ENCODE peak calls at places on chromosomes 6 and 20, in eight cellular contexts. S is GM04503; N is activated CD4-positive, alpha-beta T cell treated with anti-CD3 and anti-CD28 coated beads, Interleukin-2, amount 10 ng/mL, durations not matched to agents 7 days and 5 days; L is natural killer cell; Z is activated naive CD8-positive, alpha-beta T cell treated with anti-CD3 and anti-CD28 coated beads, Interleukin-2, amount 50 U/mL, for 24 hours; H is IMR-90; E is glomerular endothelial cell; J is activated effector memory CD4-positive, alpha-beta T cell treated with Interleukin-2 at 50 U/mL for 16 hours. C is an unnamed sample.

GRCh38 chr20:63532449-63532971 is 4.7 kb downstream of the PTK6 start:
- DNase-seq in S (no peak), N (peak), L (no peak), Z (no peak), H (no peak), E (no peak), J (no peak), C (no peak)

GRCh38 chr20:50379049-50379990 is 130.9 kb upstream of the PTPN1 start:
- DNase-seq in S (peak), N (no peak), L (no peak), Z (no peak), H (peak), E (peak), J (no peak), C (no peak)

GRCh38 chr6:36267731-36268477 is 2.0 kb upstream of the PNPLA1 start:
- DNase-seq in S (no peak), N (no peak), L (no peak), Z (no peak), H (no peak), E (no peak), J (no peak), C (no peak)

GRCh38 chr6:147000545-147001488 is 203.4 kb upstream of the STXBP5 start:
- DNase-seq in S (peak), N (no peak), L (no peak), Z (no peak), H (peak), E (no peak), J (no peak), C (peak)

GRCh38 chr20:57439432-57439831 is 48.2 kb downstream of the RBM38 start:
- DNase-seq in S (no peak), N (no peak), L (no peak), Z (no peak), H (no peak), E (no peak), J (no peak), C (no peak)

GRCh38 chr20:34112600-34113061 is 588 bp upstream of the EIF2S2 start:
- DNase-seq in S (no peak), N (no peak), L (no peak), Z (no peak), H (peak), E (no peak), J (no peak), C (peak)

GRCh38 chr6:163711615-163712568 is 297.4 kb downstream of the QKI start:
- DNase-seq in S (peak), N (no peak), L (no peak), Z (peak), H (no peak), E (no peak), J (no peak), C (peak)

GRCh38 chr6:20404641-20405032 is 3.0 kb downstream of the E2F3 start:
- DNase-seq in S (no peak), N (peak), L (peak), Z (peak), H (peak), E (no peak), J (peak), C (peak)

GRCh38 chr6:45841062-45841461 is 174.6 kb downstream of the CLIC5 start:
- DNase-seq in S (no peak), N (no peak), L (no peak), Z (no peak), H (no peak), E (no peak), J (no peak), C (no peak)

GRCh38 chr20:1327241-1327653 is 1.7 kb downstream of the SDCBP2 start:
- DNase-seq in S (peak), N (peak), L (no peak), Z (no peak), H (peak), E (no peak), J (no peak), C (no peak)

GRCh38 chr6:164108869-164109769 is 694.6 kb downstream of the QKI start:
- DNase-seq in S (peak), N (no peak), L (peak), Z (no peak), H (no peak), E (no peak), J (no peak), C (no peak)

GRCh38 chr20:47758517-47759450 is 26.5 kb downstream of the SULF2 start:
- DNase-seq in S (no peak), N (no peak), L (no peak), Z (no peak), H (no peak), E (no peak), J (no peak), C (no peak)

GRCh38 chr6:12598919-12599318 is 117.6 kb upstream of the PHACTR1 start:
- DNase-seq in S (no peak), N (no peak), L (no peak), Z (no peak), H (no peak), E (no peak), J (no peak), C (no peak)

GRCh38 chr6:23213193-23213592 is 643.8 kb downstream of the HDGFL1 start:
- DNase-seq in S (peak), N (no peak), L (no peak), Z (no peak), H (peak), E (no peak), J (no peak), C (no peak)

GRCh38 chr6:85865665-85866372 is 223.1 kb upstream of the SYNCRIP start:
- DNase-seq in S (no peak), N (no peak), L (no peak), Z (no peak), H (peak), E (peak), J (no peak), C (no peak)

GRCh38 chr20:44188752-44189151 is 1.8 kb upstream of the JPH2 start:
- DNase-seq in S (no peak), N (no peak), L (no peak), Z (no peak), H (no peak), E (no peak), J (no peak), C (no peak)

GRCh38 chr20:37567671-37568588 is 40.3 kb upstream of the BLCAP start:
- DNase-seq in S (no peak), N (no peak), L (no peak), Z (no peak), H (no peak), E (no peak), J (no peak), C (no peak)

GRCh38 chr6:134935076-134935475 is 14.8 kb downstream of the ALDH8A1 start:
- DNase-seq in S (no peak), N (no peak), L (no peak), Z (no peak), H (peak), E (no peak), J (no peak), C (no peak)

GRCh38 chr6:89950879-89951391 is 56.7 kb downstream of the GJA10 start:
- DNase-seq in S (no peak), N (no peak), L (no peak), Z (no peak), H (no peak), E (no peak), J (no peak), C (no peak)

GRCh38 chr20:50012282-50013263 is 29.8 kb downstream of the SNAI1 start:
- DNase-seq in S (no peak), N (no peak), L (no peak), Z (no peak), H (no peak), E (no peak), J (no peak), C (peak)

GRCh38 chr6:137155830-137156229 is 17.6 kb downstream of the IL22RA2 start:
- DNase-seq in S (peak), N (peak), L (no peak), Z (peak), H (no peak), E (no peak), J (no peak), C (no peak)

GRCh38 chr6:132227937-132228336 is 173.3 kb downstream of the MOXD1 start:
- DNase-seq in S (no peak), N (no peak), L (no peak), Z (no peak), H (peak), E (no peak), J (no peak), C (no peak)

GRCh38 chr20:43681468-43681942 is 14.6 kb downstream of the MYBL2 start:
- DNase-seq in S (no peak), N (no peak), L (no peak), Z (no peak), H (no peak), E (no peak), J (no peak), C (no peak)